ENCODE peak calls at places on chromosomes 7 and 10, in four cellular contexts. I is progenitor cell of endocrine pancreas; W is activated CD4-positive, CD25-positive, alpha-beta regulatory T cell treated with anti-CD3 and anti-CD28 coated beads, Interleukin-2, amount 50 U/mL, for 16 hours; L is activated gamma-delta T cell treated with Interleukin-2 at 50 U/mL for 16 hours. V is an unnamed sample.

GRCh38 chr7:138961159-138961558 is 20.0 kb downstream of the KIAA1549 start:
- DNase-seq in W (no peak), I (no peak), L (no peak), V (no peak)

GRCh38 chr7:37833107-37833817 is 15.1 kb upstream of the NME8 start:
- DNase-seq in I (no peak), L (peak; percentile 22), W (no peak), V (peak; percentile 68)

GRCh38 chr10:83983578-83984255 is 155.6 kb upstream of the GHITM start:
- DNase-seq in L (no peak), W (no peak), I (no peak), V (no peak)

GRCh38 chr7:20539201-20539600 is 76.3 kb upstream of the ABCB5 start:
- DNase-seq in L (no peak), I (no peak), W (no peak), V (peak; percentile 41)

GRCh38 chr7:84801396-84801795 is 385.5 kb downstream of the SEMA3D start:
- DNase-seq in I (no peak), L (no peak), W (no peak), V (no peak)

GRCh38 chr10:35058134-35058533 is 32.0 kb downstream of the CUL2 start:
- DNase-seq in L (no peak), W (no peak), I (no peak), V (no peak)

GRCh38 chr7:39501358-39501757 is 64.8 kb upstream of the YAE1 start:
- DNase-seq in I (no peak), W (no peak), L (no peak), V (no peak)

GRCh38 chr10:23106508-23106907 is 11.1 kb downstream of the MSRB2 start:
- DNase-seq in I (no peak), L (no peak), W (no peak), V (no peak)

GRCh38 chr7:73646785-73647724 is 20.6 kb upstream of the VPS37D start:
- DNase-seq in I (no peak), W (no peak), L (no peak), V (no peak)

GRCh38 chr7:81492910-81493309 is 276.9 kb downstream of the HGF start:
- DNase-seq in W (no peak), I (no peak), L (no peak), V (no peak)

GRCh38 chr7:148699024-148699771 is 495 bp downstream of the CUL1 start:
- DNase-seq in I (peak; percentile 30), L (peak; percentile 39), W (peak; percentile 27), V (peak; percentile 72)

GRCh38 chr7:135385209-135385608 is 124.7 kb downstream of the CNOT4 start:
- DNase-seq in I (no peak), W (no peak), L (no peak), V (no peak)

GRCh38 chr7:151233111-151233701 is 923 bp downstream of the CHPF2 start:
- DNase-seq in I (no peak), W (peak; percentile 56), L (peak; percentile 63), V (peak; percentile 58)

GRCh38 chr10:70052462-70053211 is at the start of gene MACROH2A2:
- DNase-seq in L (no peak), I (peak; percentile 69), W (no peak), V (no peak)

GRCh38 chr10:64115913-64116643 is 594.9 kb downstream of the REEP3 start:
- DNase-seq in L (no peak), W (no peak), I (no peak), V (peak; percentile 31)

GRCh38 chr7:33087858-33088257 is 21.3 kb downstream of the RP9 start:
- DNase-seq in W (no peak), I (no peak), L (no peak), V (no peak)

GRCh38 chr7:133669061-133669455 is 416.2 kb downstream of the EXOC4 start:
- DNase-seq in W (no peak), L (no peak), I (no peak), V (no peak)

GRCh38 chr10:20004087-20004523 is 187.9 kb downstream of the PLXDC2 start:
- DNase-seq in L (no peak), I (no peak), W (no peak), V (peak; percentile 17)

V was measured in MM.1S.